ENCODE peak calls at places on chromosomes 7 and 10, in seven cellular contexts. C, B, J, M, V, N and K are unnamed samples.
A peak's percentile ranks its signal among the peaks of the same experiment; 100 is the strongest.

GRCh38 chr7:45174328-45174610 is 16.7 kb downstream of the RAMP3 start:
- DNase-seq in C (no peak), B (no peak), J (no peak), M (no peak), V (peak; percentile 23), N (no peak), K (no peak)

GRCh38 chr7:54664235-54665228 is 94.5 kb downstream of the SEC61G start:
- DNase-seq in C (peak; percentile 12), B (no peak), J (peak; percentile 2), M (no peak), V (peak; percentile 85), N (no peak), K (no peak)

GRCh38 chr7:66883716-66884115 is 37.3 kb upstream of the TMEM248 start:
- DNase-seq in C (no peak), B (no peak), J (peak; percentile 77), M (no peak), V (no peak), N (peak; percentile 51), K (no peak)

GRCh38 chr10:30581779-30582380 is 47.7 kb downstream of the LYZL2 start:
- DNase-seq in C (peak; percentile 28), B (peak; percentile 9), J (peak; percentile 54), M (peak; percentile 36), V (no peak), N (no peak), K (peak; percentile 23)

GRCh38 chr7:116876664-116877442 is 14.5 kb downstream of the CAPZA2 start:
- DNase-seq in C (peak; percentile 87), B (no peak), J (peak; percentile 38), M (no peak), V (no peak), N (no peak), K (no peak)

GRCh38 chr7:92417913-92418312 is 29.4 kb upstream of the GATAD1 start:
- DNase-seq in C (no peak), B (no peak), J (no peak), M (no peak), V (no peak), N (no peak), K (no peak)

GRCh38 chr7:47435889-47436312 is 146.0 kb downstream of the TNS3 start:
- DNase-seq in C (peak; percentile 74), B (no peak), J (peak; percentile 81), M (peak; percentile 70), V (no peak), N (peak; percentile 65), K (peak; percentile 71)

GRCh38 chr10:3887885-3888476 is 103.0 kb upstream of the KLF6 start:
- DNase-seq in C (peak; percentile 42), B (peak; percentile 32), J (peak; percentile 97), M (no peak), V (no peak), N (no peak), K (peak; percentile 87)

GRCh38 chr7:111232249-111233084 is 141.5 kb downstream of the LRRN3 start:
- DNase-seq in C (no peak), B (no peak), J (peak; percentile 75), M (peak; percentile 12), V (no peak), N (peak; percentile 84), K (no peak)

GRCh38 chr10:33722067-33722466 is 387.6 kb upstream of the NRP1 start:
- DNase-seq in C (no peak), B (no peak), J (peak; percentile 33), M (no peak), V (no peak), N (no peak), K (no peak)

GRCh38 chr10:43338117-43338516 is 33.3 kb upstream of the FXYD4 start:
- DNase-seq in C (no peak), B (no peak), J (no peak), M (no peak), V (peak; percentile 49), N (no peak), K (no peak)

GRCh38 chr10:14386202-14386593 is 55.5 kb upstream of the FRMD4A start:
- DNase-seq in C (no peak), B (no peak), J (peak; percentile 96), M (no peak), V (no peak), N (no peak), K (peak; percentile 75)

GRCh38 chr10:79490400-79491081 is 21.8 kb upstream of the EIF5AL1 start:
- DNase-seq in C (peak; percentile 45), B (no peak), J (peak; percentile 57), M (no peak), V (peak; percentile 80), N (no peak), K (peak; percentile 23)

GRCh38 chr7:27745064-27745583 is 5.2 kb downstream of the TAX1BP1 start:
- DNase-seq in C (no peak), B (peak; percentile 5), J (peak; percentile 84), M (peak; percentile 48), V (no peak), N (peak; percentile 42), K (peak; percentile 49)

GRCh38 chr10:72243822-72244437 is 27.9 kb upstream of the ASCC1 start:
- DNase-seq in C (no peak), B (no peak), J (peak; percentile 90), M (no peak), V (no peak), N (no peak), K (peak; percentile 92)

GRCh38 chr10:130167193-130167592 is 31.0 kb downstream of the GLRX3 start:
- DNase-seq in C (no peak), B (no peak), J (no peak), M (no peak), V (no peak), N (no peak), K (no peak)

GRCh38 chr7:35334511-35334910 is 80.6 kb upstream of the TBX20 start:
- DNase-seq in C (no peak), B (no peak), J (no peak), M (no peak), V (no peak), N (no peak), K (no peak)

GRCh38 chr7:98171449-98171848 is 39.8 kb upstream of the BHLHA15 start:
- DNase-seq in C (no peak), B (no peak), J (no peak), M (no peak), V (no peak), N (no peak), K (no peak)

GRCh38 chr7:33248663-33249062 is 119.3 kb downstream of the BBS9 start:
- DNase-seq in C (no peak), B (no peak), J (peak; percentile 7), M (no peak), V (no peak), N (no peak), K (no peak)

GRCh38 chr10:55786461-55786860 is 574.6 kb downstream of the ZWINT start:
- DNase-seq in C (no peak), B (no peak), J (no peak), M (no peak), V (no peak), N (no peak), K (no peak)

GRCh38 chr7:142494021-142494420 is 236.2 kb upstream of the PRSS58 start:
- DNase-seq in C (no peak), B (no peak), J (no peak), M (no peak), V (no peak), N (no peak), K (no peak)

GRCh38 chr10:73590881-73591577 is at the start of gene USP54:
- DNase-seq in C (peak; percentile 11), B (peak; percentile 9), J (peak; percentile 52), M (peak; percentile 32), V (no peak), N (no peak), K (peak; percentile 68)

GRCh38 chr7:2986561-2986960 is 57.1 kb downstream of the CARD11 start:
- DNase-seq in C (no peak), B (no peak), J (no peak), M (no peak), V (peak; percentile 31), N (no peak), K (no peak)

GRCh38 chr7:24477376-24477775 is 95.9 kb upstream of the PALS2 start:
- DNase-seq in C (no peak), B (no peak), J (no peak), M (no peak), V (no peak), N (no peak), K (no peak)

GRCh38 chr10:47404446-47404845 is 20.4 kb upstream of the ZNF488 start:
- DNase-seq in C (no peak), B (no peak), J (no peak), M (no peak), V (peak; percentile 62), N (no peak), K (no peak)

DNA sequence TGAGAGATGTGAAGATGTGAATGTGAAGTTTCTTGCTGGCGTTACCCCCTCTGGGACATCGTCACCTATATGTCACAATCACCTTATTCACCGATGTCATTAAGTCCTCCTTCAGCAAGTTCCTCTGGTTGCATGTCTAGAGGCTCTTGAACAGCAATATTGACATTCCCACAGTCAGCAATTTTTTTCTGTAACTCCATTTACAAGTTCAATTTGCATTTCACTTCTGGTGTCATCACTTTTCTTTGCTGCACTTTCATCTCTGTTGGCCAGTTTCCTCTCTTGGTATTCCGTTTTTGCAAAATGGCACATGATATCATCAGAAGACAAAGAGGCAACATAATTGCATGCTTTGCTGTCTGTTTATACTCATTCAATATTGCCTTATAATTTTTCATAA is 69.8 kb downstream of the SRI start:
- DNase-seq in C (no peak), B (no peak), J (no peak), M (no peak), V (no peak), N (no peak), K (no peak)
- H3K27ac ChIP-seq in C (no peak overlapping the region), B (no peak overlapping the region), J (no peak overlapping the region), M (no peak overlapping the region), V (no peak overlapping the region), N (no peak overlapping the region), K (no peak overlapping the region)

DNA sequence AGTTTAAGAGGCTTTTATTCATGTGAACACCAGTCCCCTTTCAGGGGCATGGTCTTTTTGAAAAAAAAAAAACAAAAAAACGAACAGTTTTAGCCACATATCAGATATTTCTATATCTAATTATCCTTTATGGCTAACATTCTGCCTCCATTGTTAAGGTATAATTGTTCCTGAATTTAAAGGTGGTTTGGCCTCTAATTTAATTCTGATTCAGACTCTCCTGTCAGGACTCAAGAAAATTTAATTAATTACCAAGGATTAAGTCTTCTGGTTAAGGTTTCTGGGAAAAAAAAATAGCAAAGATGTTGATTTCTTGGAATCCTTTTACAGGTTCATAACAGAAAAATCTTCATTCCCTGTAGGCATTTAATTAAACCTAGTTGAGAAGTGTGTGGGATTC is 27.4 kb downstream of the COL1A2 start:
- DNase-seq in C (no peak), B (no peak), J (no peak), M (no peak), V (no peak), N (no peak), K (peak; percentile 2)
- H3K36me3 ChIP-seq in C (peaks cover 100% of the 10 kb centered on the region), B (no peaks in the 10 kb centered on the region), J (peaks cover 88% of the 10 kb centered on the region), M (no peaks in the 10 kb centered on the region), V (peaks cover 6% of the 10 kb centered on the region), N (no peaks in the 10 kb centered on the region), K (peaks cover 100% of the 10 kb centered on the region)

GRCh38 chr10:101065479-101066145 is 3.8 kb downstream of the KAZALD1 start:
- DNase-seq in C (no peak), B (no peak), J (peak; percentile 68), M (no peak), V (no peak), N (no peak), K (no peak)
- H3K27ac ChIP-seq in C (peak overlapping the region; percentile 98), B (no peak overlapping the region), J (peak overlapping the region; percentile 17), M (peak overlapping the region; percentile 93), V (no peak overlapping the region), N (peak overlapping the region; percentile 93), K (peak overlapping the region; percentile 38)

DNA sequence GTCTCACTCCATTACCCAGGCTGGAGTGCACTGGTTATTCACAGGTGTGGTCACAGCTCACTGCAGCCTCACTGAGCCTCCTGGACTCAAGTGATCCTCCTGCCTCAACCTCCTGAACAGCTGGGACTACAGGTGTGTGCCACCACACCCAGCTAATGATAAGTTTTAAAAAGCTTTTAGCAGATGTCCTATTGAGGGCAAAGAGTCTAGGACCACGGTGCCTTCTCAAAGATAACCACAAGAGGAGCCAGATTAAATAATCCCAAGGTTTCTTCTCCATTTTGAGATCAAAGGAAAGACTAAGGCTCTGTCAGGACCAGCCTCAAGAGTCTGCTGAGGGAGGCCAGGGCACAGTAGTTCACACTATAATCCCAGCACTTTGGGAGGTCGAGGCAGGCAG is 4.7 kb downstream of the ATP5MF start:
- DNase-seq in C (no peak), B (no peak), J (no peak), M (no peak), V (no peak), N (no peak), K (no peak)
- H3K36me3 ChIP-seq in C (peaks cover 64% of the 10 kb centered on the region), B (peaks cover 51% of the 10 kb centered on the region), J (peaks cover 41% of the 10 kb centered on the region), M (peaks cover 53% of the 10 kb centered on the region), V (peaks cover 25% of the 10 kb centered on the region), N (peaks cover 8% of the 10 kb centered on the region), K (peaks cover 87% of the 10 kb centered on the region)